ENCODE peak calls at places on chromosomes 3 and 15, in five cellular contexts. Q is EL; U is left colon; V is activated CD8-positive, alpha-beta memory T cell treated with anti-CD3 and anti-CD28 coated beads for 24 hours; T is kidney glomerular epithelial cell. S is an unnamed sample.

GRCh38 chr3:167031364-167032049 is 348.6 kb downstream of the ZBBX start:
- DNase-seq in Q (no peak), U (no peak), V (no peak), T (no peak), S (no peak)

GRCh38 chr3:55484191-55484644 is 2.9 kb downstream of the WNT5A start:
- DNase-seq in Q (peak), U (no peak), V (no peak), T (no peak), S (peak)

GRCh38 chr3:13894096-13894811 is 14.4 kb upstream of the WNT7A start:
- DNase-seq in Q (no peak), U (no peak), V (no peak), T (no peak), S (no peak)

GRCh38 chr3:147939425-147940196 is 530.4 kb downstream of the ZIC1 start:
- DNase-seq in Q (no peak), U (no peak), V (no peak), T (no peak), S (no peak)

GRCh38 chr3:110550511-110550910 is 521.1 kb upstream of the NECTIN3 start:
- DNase-seq in Q (no peak), U (no peak), V (no peak), T (no peak), S (no peak)

GRCh38 chr15:74384566-74385441 is 17.4 kb upstream of the CYP11A1 start:
- DNase-seq in Q (peak), U (no peak), V (peak), T (peak), S (peak)

GRCh38 chr3:87270908-87271727 is 5.3 kb downstream of the POU1F1 start:
- DNase-seq in Q (peak), U (no peak), V (no peak), T (no peak), S (no peak)

GRCh38 chr3:126551839-126552687 is 6.7 kb downstream of the C3orf22 start:
- DNase-seq in Q (no peak), U (no peak), V (peak), T (no peak), S (no peak)

GRCh38 chr3:197393711-197394110 is 95.3 kb upstream of the DLG1 start:
- DNase-seq in Q (no peak), U (no peak), V (no peak), T (no peak), S (no peak)

GRCh38 chr15:94844533-94845390 is 613.4 kb downstream of the MCTP2 start:
- DNase-seq in Q (no peak), U (peak), V (no peak), T (peak), S (no peak)

GRCh38 chr3:140007946-140008692 is 73.1 kb downstream of the CLSTN2 start:
- DNase-seq in Q (no peak), U (no peak), V (no peak), T (no peak), S (no peak)

GRCh38 chr3:134075568-134075825 is 45.8 kb upstream of the SLCO2A1 start:
- DNase-seq in Q (no peak), U (no peak), V (no peak), T (no peak), S (no peak)

GRCh38 chr3:140176526-140176925 is 241.5 kb downstream of the CLSTN2 start:
- DNase-seq in Q (no peak), U (no peak), V (no peak), T (peak), S (peak)

GRCh38 chr3:70780790-70781189 is 468.4 kb upstream of the MDFIC2 start:
- DNase-seq in Q (no peak), U (no peak), V (no peak), T (no peak), S (no peak)

GRCh38 chr3:42134867-42135464 is 43.8 kb downstream of the TRAK1 start:
- DNase-seq in Q (no peak), U (peak), V (no peak), T (no peak), S (no peak)

GRCh38 chr3:44482721-44483120 is 5.3 kb upstream of the ZNF445 start:
- DNase-seq in Q (no peak), U (no peak), V (no peak), T (no peak), S (no peak)

GRCh38 chr3:77038468-77038927 is 1.4 kb upstream of the ROBO2 start:
- DNase-seq in Q (peak), U (peak), V (no peak), T (peak), S (peak)

GRCh38 chr3:12948891-12949711 is 107.7 kb upstream of the RPL32 start:
- DNase-seq in Q (peak), U (no peak), V (peak), T (no peak), S (peak)

GRCh38 chr3:23944007-23944760 is 902 bp upstream of the NR1D2 start:
- DNase-seq in Q (no peak), U (no peak), V (no peak), T (no peak), S (no peak)

GRCh38 chr3:65005481-65005880 is 317.7 kb upstream of the ADAMTS9 start:
- DNase-seq in Q (peak), U (no peak), V (no peak), T (no peak), S (peak)

GRCh38 chr15:30791239-30791638 is 112.5 kb upstream of the FAN1 start:
- DNase-seq in Q (peak), U (no peak), V (no peak), T (no peak), S (peak)

GRCh38 chr3:170056710-170057454 is 19.1 kb downstream of the GPR160 start:
- DNase-seq in Q (no peak), U (no peak), V (no peak), T (no peak), S (no peak)

GRCh38 chr3:114863848-114864247 is 283.2 kb downstream of the ZBTB20 start:
- DNase-seq in Q (no peak), U (no peak), V (no peak), T (no peak), S (no peak)

GRCh38 chr3:24316887-24317383 is 177.7 kb downstream of the THRB start:
- DNase-seq in Q (peak), U (peak), V (no peak), T (no peak), S (no peak)

GRCh38 chr15:45499426-45499825 is 23.1 kb downstream of the SLC30A4 start:
- DNase-seq in Q (peak), U (no peak), V (no peak), T (no peak), S (peak)

GRCh38 chr3:57169872-57170623 is 4.9 kb upstream of the IL17RD start:
- DNase-seq in Q (peak), U (peak), V (peak), T (peak), S (peak)

GRCh38 chr15:59232476-59232875 is 25.8 kb downstream of the LDHAL6B start:
- DNase-seq in Q (peak), U (no peak), V (no peak), T (peak), S (peak)

GRCh38 chr3:12477256-12477655 is 7.0 kb upstream of the TSEN2 start:
- DNase-seq in Q (no peak), U (peak), V (no peak), T (no peak), S (no peak)